ENCODE peak calls at places on chromosome 18, in ten cellular contexts. W is NCI-H774, R is NCI-H510A treated with DMSO at 0.1 percent for 48 hours, T is fibroblast of gingiva, J is HT-29, B is Karpas-422, P is tibial artery, U is ACHN, Y is brain microvascular endothelial cell, N is suprapubic skin. I is an unnamed sample.

GRCh38 chr18:74963820-74964446 is 245.0 kb downstream of the PTGR3 start:
- DNase-seq in R (peak; percentile 99), W (peak; percentile 69), B (peak; percentile 83), U (peak; percentile 47), J (peak; percentile 57), P (no peak), T (peak; percentile 48), N (no peak), Y (peak; percentile 55), I (peak; percentile 24)

GRCh38 chr18:12904012-12904516 is 20.0 kb upstream of the PTPN2 start:
- DNase-seq in U (no peak), B (no peak), Y (no peak), T (no peak), N (no peak), P (no peak), J (peak; percentile 13), W (no peak), R (no peak), I (no peak)

GRCh38 chr18:50679656-50680055 is 119.8 kb downstream of the MAPK4 start:
- DNase-seq in U (no peak), J (no peak), W (no peak), P (peak; percentile 24), B (no peak), T (no peak), N (peak; percentile 26), R (no peak), Y (no peak), I (no peak)

GRCh38 chr18:57797209-57797651 is 5.9 kb downstream of the ATP8B1 start:
- DNase-seq in T (no peak), P (no peak), R (peak; percentile 98), U (no peak), J (peak; percentile 85), W (peak; percentile 91), B (peak; percentile 19), N (no peak), Y (no peak), I (no peak)

GRCh38 chr18:26902296-26902695 is 36.8 kb upstream of the AQP4 start:
- DNase-seq in N (no peak), R (no peak), B (no peak), T (no peak), U (no peak), P (no peak), W (no peak), J (no peak), Y (no peak), I (no peak)

GRCh38 chr18:38706373-38706772 is 1140.8 kb upstream of the CELF4 start:
- DNase-seq in N (no peak), T (no peak), Y (no peak), J (no peak), U (no peak), W (no peak), P (no peak), R (no peak), B (no peak), I (no peak)

GRCh38 chr18:49206717-49207116 is 253.7 kb downstream of the DYM start:
- DNase-seq in J (no peak), N (no peak), Y (no peak), U (no peak), B (no peak), W (no peak), R (no peak), T (peak; percentile 13), P (no peak), I (peak; percentile 4)

GRCh38 chr18:34370704-34371405 is 146.1 kb upstream of the NOL4 start:
- DNase-seq in J (no peak), R (peak; percentile 65), W (no peak), P (no peak), T (no peak), Y (no peak), B (no peak), U (no peak), N (no peak), I (no peak)

GRCh38 chr18:51051105-51051712 is 21.2 kb downstream of the SMAD4 start:
- DNase-seq in J (peak; percentile 56), R (no peak), P (no peak), U (peak; percentile 58), W (peak; percentile 25), T (peak; percentile 46), N (no peak), B (peak; percentile 83), Y (peak; percentile 39), I (peak; percentile 42)

GRCh38 chr18:56278643-56279042 is 359.7 kb downstream of the TXNL1 start:
- DNase-seq in Y (no peak), P (no peak), B (no peak), T (no peak), R (no peak), W (no peak), U (no peak), N (no peak), J (no peak), I (no peak)

GRCh38 chr18:78393463-78393862 is 586.2 kb upstream of the SALL3 start:
- DNase-seq in J (no peak), N (no peak), P (no peak), T (no peak), B (no peak), U (no peak), R (no peak), Y (no peak), W (no peak), I (no peak)

GRCh38 chr18:7202119-7202680 is 28.7 kb upstream of the LRRC30 start:
- DNase-seq in B (no peak), R (peak; percentile 80), U (no peak), Y (no peak), J (no peak), W (no peak), T (no peak), P (no peak), N (no peak), I (no peak)

GRCh38 chr18:22934789-22935188 is 1.7 kb downstream of the RBBP8 start:
- DNase-seq in J (no peak), U (no peak), N (no peak), T (no peak), P (no peak), R (peak; percentile 1), B (no peak), Y (no peak), W (no peak), I (no peak)

GRCh38 chr18:78090584-78090983 is 840.9 kb downstream of the GALR1 start:
- DNase-seq in R (peak; percentile 87), N (no peak), W (peak; percentile 31), Y (no peak), U (no peak), P (no peak), T (no peak), B (no peak), J (no peak), I (no peak)

GRCh38 chr18:67589325-67589724 is 72.8 kb upstream of the DSEL start:
- DNase-seq in Y (peak; percentile 16), J (no peak), U (no peak), W (no peak), R (no peak), P (no peak), T (no peak), N (no peak), B (peak; percentile 38), I (no peak)

GRCh38 chr18:73684651-73685050 is 463.0 kb downstream of the FBXO15 start:
- DNase-seq in U (no peak), B (no peak), Y (no peak), J (no peak), P (no peak), T (no peak), N (no peak), W (no peak), R (no peak), I (peak; percentile 3)

GRCh38 chr18:10006261-10006903 is 92.6 kb downstream of the VAPA start:
- DNase-seq in Y (no peak), B (peak; percentile 49), P (no peak), U (peak; percentile 19), R (no peak), J (peak; percentile 43), T (peak; percentile 77), N (no peak), W (peak; percentile 5), I (no peak)

GRCh38 chr18:56995579-56996194 is 151.2 kb upstream of the BOD1L2 start:
- DNase-seq in J (no peak), U (peak; percentile 5), N (no peak), R (no peak), T (no peak), P (no peak), W (no peak), Y (no peak), B (no peak), I (no peak)

GRCh38 chr18:3402962-3403585 is 46.9 kb upstream of the TGIF1 start:
- DNase-seq in U (no peak), Y (peak; percentile 53), B (peak; percentile 58), N (no peak), J (no peak), W (no peak), R (no peak), T (peak; percentile 36), P (no peak), I (no peak)

GRCh38 chr18:59344990-59345389 is 14.1 kb downstream of the LMAN1 start:
- DNase-seq in P (no peak), J (no peak), N (no peak), T (no peak), W (no peak), Y (no peak), B (no peak), R (no peak), U (no peak), I (no peak)

GRCh38 chr18:79438581-79438980 is 42.9 kb downstream of the NFATC1 start:
- DNase-seq in N (no peak), R (no peak), Y (no peak), P (no peak), T (no peak), B (no peak), U (no peak), J (no peak), W (no peak), I (no peak)

GRCh38 chr18:46242185-46242584 is 138.0 kb downstream of the HAUS1 start:
- DNase-seq in B (no peak), N (no peak), W (no peak), Y (no peak), R (no peak), T (no peak), U (no peak), J (no peak), P (no peak), I (no peak)

GRCh38 chr18:26526966-26527234 is 21.5 kb downstream of the KCTD1 start:
- DNase-seq in R (no peak), Y (no peak), U (no peak), T (no peak), N (no peak), B (no peak), J (no peak), P (no peak), W (no peak), I (no peak)

GRCh38 chr18:34219651-34220050 is 5.1 kb downstream of the NOL4 start:
- DNase-seq in T (no peak), Y (no peak), B (no peak), W (peak; percentile 80), U (no peak), R (peak; percentile 94), J (no peak), N (no peak), P (no peak), I (no peak)

GRCh38 chr18:77067315-77068061 is 65.1 kb downstream of the MBP start:
- DNase-seq in N (peak; percentile 77), Y (peak; percentile 97), P (peak; percentile 86), B (peak; percentile 43), R (no peak), J (peak; percentile 54), T (peak; percentile 84), U (peak; percentile 87), W (no peak), I (peak; percentile 86)

GRCh38 chr18:5895886-5896740 is 791 bp upstream of the TMEM200C start:
- DNase-seq in T (no peak), N (peak; percentile 69), W (no peak), R (peak; percentile 75), U (peak; percentile 8), J (no peak), B (no peak), P (peak; percentile 64), Y (no peak), I (no peak)

GRCh38 chr18:44796505-44797198 is 116.0 kb downstream of the SETBP1 start:
- DNase-seq in P (no peak), Y (no peak), N (no peak), B (no peak), R (no peak), T (peak; percentile 2), J (no peak), W (no peak), U (no peak), I (no peak)

I was measured in kidney glomerular epithelial cell.